ENCODE peak calls at places on chromosomes 5 and 9, in eight cellular contexts. J, Z, I, W, V, O, T and D are unnamed samples. For H3K27me3, the result is how much of the 10 kb centered on the place peaks cover.

GRCh38 chr9:23659346-23660006 is 166.6 kb downstream of the ELAVL2 start:
- ATAC-seq in W (no peak), V (peak), Z (no peak), T (no peak), J (no peak), O (no peak), I (no peak), D (no peak)

GRCh38 chr5:96297867-96298266 is 135.2 kb downstream of the PCSK1 start:
- ATAC-seq in O (no peak), T (peak), I (no peak), W (peak), V (no peak), Z (no peak), J (peak), D (peak)

GRCh38 chr9:83167126-83167525 is 104.2 kb upstream of the RASEF start:
- ATAC-seq in V (no peak), O (no peak), Z (no peak), I (no peak), W (peak), T (no peak), J (no peak), D (no peak)

GRCh38 chr5:141845371-141845821 is 32.8 kb downstream of the PCDH1 start:
- ATAC-seq in W (no peak), T (peak), V (peak), O (no peak), I (peak), J (peak), Z (peak), D (no peak)

GRCh38 chr5:135323227-135323626 is 75.8 kb downstream of the MACROH2A1 start:
- ATAC-seq in I (no peak), V (no peak), T (no peak), W (no peak), J (no peak), Z (no peak), O (no peak), D (no peak)

GRCh38 chr9:36436909-36437308 is 36.8 kb upstream of the RNF38 start:
- ATAC-seq in W (no peak), T (no peak), Z (no peak), I (no peak), V (no peak), O (no peak), J (no peak), D (no peak)

GRCh38 chr9:98563997-98564396 is 144.7 kb downstream of the GABBR2 start:
- ATAC-seq in Z (no peak), V (no peak), J (no peak), T (no peak), W (no peak), O (no peak), I (no peak), D (no peak)

GRCh38 chr9:99811172-99811571 is 10.5 kb upstream of the NR4A3 start:
- ATAC-seq in I (peak), O (no peak), J (no peak), Z (no peak), W (no peak), T (peak), V (no peak), D (no peak)

GRCh38 chr5:56649569-56649968 is 165.8 kb upstream of the MAP3K1 start:
- ATAC-seq in T (no peak), V (no peak), J (peak), O (no peak), Z (no peak), I (no peak), W (no peak), D (no peak)

GRCh38 chr9:81841326-81841725 is 86.9 kb upstream of the SPATA31D4 start:
- ATAC-seq in I (no peak), O (no peak), Z (no peak), W (no peak), T (no peak), V (peak), J (peak), D (no peak)

GRCh38 chr5:126443374-126443851 is 20.2 kb downstream of the GRAMD2B start:
- ATAC-seq in O (no peak), T (peak), W (no peak), J (no peak), Z (no peak), V (no peak), I (no peak), D (no peak)

GRCh38 chr5:175809531-175810121 is 61.8 kb upstream of the CPLX2 start:
- ATAC-seq in T (no peak), I (peak), V (peak), Z (no peak), J (no peak), O (peak), W (no peak), D (no peak)

GRCh38 chr9:75039804-75040203 is 11.7 kb upstream of the CARNMT1 start:
- ATAC-seq in J (no peak), Z (no peak), I (no peak), T (peak), V (no peak), O (no peak), W (no peak), D (no peak)

GRCh38 chr9:13278368-13279246 is 885 bp downstream of the MPDZ start:
- ATAC-seq in J (peak), T (no peak), I (no peak), O (peak), V (peak), W (peak), Z (peak), D (peak)

GRCh38 chr5:82347213-82347947 is 69.2 kb upstream of the RPS23 start:
- ATAC-seq in J (no peak), O (no peak), Z (no peak), W (no peak), V (peak), T (no peak), I (no peak), D (peak)

GRCh38 chr5:141934099-141934844 is 10.6 kb downstream of the DELE1 start:
- ATAC-seq in V (no peak), Z (peak), O (no peak), J (no peak), T (no peak), W (no peak), I (no peak), D (no peak)

GRCh38 chr9:123282343-123283047 is 14.1 kb upstream of the STRBP start:
- ATAC-seq in O (peak), T (peak), Z (peak), I (peak), J (peak), W (no peak), V (no peak), D (no peak)

GRCh38 chr5:53256746-53257145 is 147.2 kb upstream of the MOCS2 start:
- ATAC-seq in W (no peak), V (no peak), T (no peak), J (no peak), Z (no peak), O (no peak), I (no peak), D (no peak)

GRCh38 chr5:72172832-72173231 is 65.6 kb downstream of the MAP1B start:
- ATAC-seq in O (no peak), V (no peak), J (no peak), Z (no peak), W (no peak), T (no peak), I (no peak), D (no peak)

GRCh38 chr5:158639876-158640570 is 459.7 kb downstream of the EBF1 start:
- ATAC-seq in T (no peak), J (no peak), V (no peak), I (no peak), W (no peak), Z (no peak), O (no peak), D (no peak)

GRCh38 chr5:10652606-10653005 is 88.7 kb downstream of the ANKRD33B start:
- ATAC-seq in V (no peak), W (no peak), Z (no peak), J (no peak), T (no peak), I (no peak), O (no peak), D (no peak)

GRCh38 chr9:120628207-120628924 is 48.4 kb upstream of the CDK5RAP2 start:
- ATAC-seq in V (no peak), T (no peak), Z (no peak), O (peak), W (no peak), I (no peak), J (no peak), D (no peak)

GRCh38 chr5:55062039-55062779 is 38.2 kb downstream of the GZMK start:
- ATAC-seq in O (no peak), W (no peak), Z (no peak), J (no peak), V (no peak), I (no peak), T (no peak), D (no peak)

GRCh38 chr9:95103385-95104087 is 214.0 kb downstream of the FANCC start:
- ATAC-seq in T (no peak), W (no peak), V (peak), J (peak), Z (peak), I (peak), O (peak), D (no peak)

GRCh38 chr9:4640027-4640426 is 22.1 kb upstream of the PLPP6 start:
- ATAC-seq in Z (peak), W (no peak), T (peak), V (peak), I (peak), J (peak), O (no peak), D (no peak)

GRCh38 chr5:82313016-82313415 is 34.9 kb upstream of the RPS23 start:
- ATAC-seq in J (no peak), Z (peak), I (peak), O (no peak), V (peak), T (no peak), W (no peak), D (no peak)

GRCh38 chr9:33135086-33135958 is 31.8 kb downstream of the B4GALT1 start:
- ATAC-seq in O (no peak), W (no peak), J (no peak), T (peak), I (no peak), V (no peak), Z (no peak), D (no peak)

GRCh38 chr5:63310644-63311043 is 651.6 kb downstream of the HTR1A start:
- ATAC-seq in O (no peak), T (no peak), V (no peak), Z (no peak), W (no peak), J (no peak), I (no peak), D (no peak)

GRCh38 chr9:75803130-75803529 is 87.3 kb upstream of the PCSK5 start:
- ATAC-seq in I (no peak), Z (no peak), V (no peak), J (no peak), T (no peak), O (no peak), W (no peak), D (no peak)

GRCh38 chr5:137567226-137567625 is 68.1 kb upstream of the SPOCK1 start:
- ATAC-seq in I (no peak), V (no peak), W (no peak), T (no peak), Z (no peak), J (no peak), O (no peak), D (no peak)

GRCh38 chr9:130823435-130823834 is 11.6 kb upstream of the ABL1 start:
- ATAC-seq in Z (peak), W (no peak), T (no peak), J (no peak), V (no peak), O (no peak), I (no peak), D (no peak)

GRCh38 chr9:73176450-73176875 is 24.8 kb downstream of the ANXA1 start:
- ATAC-seq in V (no peak), T (no peak), Z (no peak), I (peak), W (peak), J (no peak), O (no peak), D (no peak)

GRCh38 chr5:168047043-168047668 is 244.3 kb upstream of the WWC1 start:
- ATAC-seq in W (no peak), T (peak), Z (no peak), I (peak), O (peak), J (peak), V (peak), D (no peak)

GRCh38 chr9:95023217-95024003 is 294.1 kb downstream of the FANCC start:
- ATAC-seq in J (peak), O (peak), I (peak), W (peak), V (no peak), T (no peak), Z (no peak), D (peak)

GRCh38 chr5:56330806-56331205 is 97.7 kb upstream of the ANKRD55 start:
- ATAC-seq in Z (no peak), I (no peak), O (no peak), V (no peak), J (no peak), W (no peak), T (no peak), D (no peak)

GRCh38 chr5:73115399-73116051 is 4.8 kb upstream of the TMEM171 start:
- ATAC-seq in Z (peak), O (no peak), J (no peak), W (no peak), V (no peak), I (no peak), T (no peak), D (no peak)

GRCh38 chr5:36769129-36769528 is 107.4 kb upstream of the NIPBL start:
- ATAC-seq in Z (no peak), T (no peak), W (no peak), I (no peak), O (no peak), J (no peak), V (no peak), D (no peak)
- TF ChIP-seq POLR2AphosphoS5 in Z (no peak), T (no peak), W (no peak), I (no peak), O (no peak), J (no peak), V (no peak), D (no peak)

DNA sequence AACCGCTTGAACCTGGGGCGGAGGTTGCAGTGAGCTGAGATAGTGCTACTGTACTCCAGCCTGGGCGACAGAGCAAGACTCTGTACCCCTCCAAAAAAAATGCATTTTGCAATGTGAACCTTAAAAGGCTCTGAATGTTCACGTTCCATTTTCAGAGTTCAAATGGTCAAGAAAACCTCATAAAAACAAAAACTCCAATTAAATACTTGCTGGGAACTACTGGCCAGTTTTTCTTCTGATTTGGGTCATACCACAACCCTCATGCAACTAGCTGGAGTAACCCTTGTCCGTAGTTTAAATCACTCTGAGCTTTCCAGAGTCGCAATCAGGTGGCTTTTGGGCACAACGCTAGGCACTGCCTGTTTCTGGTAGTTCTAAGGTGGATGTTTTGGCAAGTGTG is 2.3 kb upstream of the OTULINL start:
- ATAC-seq in Z (no peak), I (no peak), T (no peak), V (no peak), W (no peak), J (no peak), O (no peak), D (no peak)
- H3K27me3 ChIP-seq in Z (under half), I (under half), T (under half), V (under half), W (under half), J (half or more), O (under half), D (half or more)

GRCh38 chr5:145752947-145753346 is 82.2 kb downstream of the PRELID2 start:
- ATAC-seq in T (no peak), I (no peak), V (peak), O (no peak), J (no peak), W (no peak), Z (no peak), D (no peak)
- TF ChIP-seq POLR2AphosphoS5 in T (no peak), I (no peak), V (no peak), O (no peak), J (no peak), W (no peak), Z (no peak), D (no peak)

GRCh38 chr9:136191549-136192286 is 13.2 kb downstream of the LHX3 start:
- ATAC-seq in O (no peak), V (no peak), Z (peak), T (no peak), J (no peak), I (no peak), W (no peak), D (no peak)
- H3K27me3 ChIP-seq in O (under half), V (half or more), Z (under half), T (under half), J (half or more), I (under half), W (under half), D (half or more)

DNA sequence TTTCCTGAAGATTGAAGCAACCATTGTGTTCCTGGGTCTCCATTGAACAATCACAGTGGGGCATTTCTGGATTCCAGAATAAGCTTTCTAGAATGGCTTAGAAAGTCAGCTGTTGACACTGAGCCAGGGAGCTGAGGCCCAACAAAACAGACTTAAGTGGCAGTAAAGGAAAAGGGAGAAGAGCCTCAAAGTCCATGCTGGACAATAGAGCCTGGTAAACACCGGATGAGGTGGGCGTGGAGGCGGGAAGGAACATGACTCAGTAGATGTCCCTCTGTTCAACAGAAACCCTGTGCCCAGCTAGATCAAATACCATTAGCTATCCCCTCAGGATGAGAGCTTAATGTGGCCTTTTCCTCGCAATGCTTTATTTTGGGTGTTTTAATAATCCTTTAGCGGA is 14.7 kb downstream of the SPARC start:
- ATAC-seq in I (no peak), W (no peak), Z (no peak), V (no peak), J (no peak), O (no peak), T (no peak), D (peak)
- TF ChIP-seq POLR2AphosphoS5 in I (no peak), W (peak), Z (no peak), V (no peak), J (no peak), O (no peak), T (no peak), D (no peak)

DNA sequence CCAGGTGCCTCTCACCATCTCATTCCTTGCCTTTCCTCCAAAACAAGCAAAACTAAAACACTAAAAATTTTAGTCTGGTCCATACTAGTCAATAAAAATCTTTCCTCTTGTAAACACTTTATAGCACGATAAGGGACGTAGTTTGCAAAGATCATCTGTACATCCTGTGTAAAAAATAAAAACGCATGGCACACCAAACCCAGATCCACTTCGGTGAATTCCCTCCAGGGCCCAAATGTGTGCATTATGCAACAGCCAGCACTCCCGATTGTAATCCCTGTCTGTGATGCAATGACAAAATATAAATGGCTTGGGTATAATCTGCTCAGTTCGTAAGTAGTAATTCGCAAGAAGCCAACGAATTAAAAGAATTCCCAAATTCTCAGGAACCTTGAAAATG is 1.4 kb downstream of the FAM169A start:
- ATAC-seq in W (no peak), V (no peak), O (no peak), I (no peak), J (no peak), T (no peak), Z (no peak), D (no peak)
- H3K27me3 ChIP-seq in W (under half), V (under half), O (under half), I (under half), J (under half), T (under half), Z (under half), D (under half)

DNA sequence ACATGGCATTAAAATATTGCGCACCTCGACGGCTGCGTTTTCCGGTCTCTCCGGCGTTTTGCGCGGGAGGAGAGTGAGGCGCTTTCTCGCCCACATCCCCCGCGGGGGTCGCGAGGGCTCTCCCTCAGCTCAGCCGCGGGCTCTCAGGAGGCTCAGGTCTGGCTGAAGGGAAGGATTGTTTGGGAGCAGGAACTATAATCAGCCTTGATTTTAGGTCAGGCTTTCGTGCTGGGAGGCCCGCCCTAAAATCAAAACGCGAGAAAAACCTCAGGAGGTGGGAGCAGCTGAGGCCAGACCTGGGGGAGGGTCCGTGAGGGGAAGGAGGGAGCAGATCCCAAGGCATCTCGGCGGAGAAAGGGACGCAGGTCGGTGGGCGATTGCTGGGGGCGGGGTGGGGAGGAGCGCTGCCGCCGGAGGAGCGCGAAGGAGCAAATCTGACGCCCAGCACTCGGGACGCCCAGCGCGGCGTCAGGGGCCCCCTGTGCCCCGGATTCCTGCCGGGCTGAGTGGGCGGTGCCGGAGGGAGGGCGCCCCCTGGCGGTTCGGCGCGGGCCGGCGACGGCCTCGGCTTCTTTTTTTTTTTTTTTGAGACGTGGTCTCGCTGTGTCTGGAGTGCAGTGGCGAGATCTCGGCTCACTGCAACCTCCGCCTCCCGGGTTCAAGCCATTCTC is 18.7 kb upstream of the RNF130 start:
- ATAC-seq in W (peak), V (peak), J (peak), O (peak), T (peak), Z (peak), I (peak), D (peak)
- TF ChIP-seq POLR2AphosphoS5 in W (no peak), V (peak), J (no peak), O (peak), T (no peak), Z (no peak), I (peak), D (no peak)

GRCh38 chr9:91857831-91858669 is 92.0 kb downstream of the ROR2 start:
- ATAC-seq in V (peak), Z (peak), W (no peak), J (no peak), I (no peak), T (no peak), O (no peak), D (no peak)
- H3K27me3 ChIP-seq in V (under half), Z (under half), W (under half), J (half or more), I (under half), T (under half), O (under half), D (under half)